ENCODE peak calls at places on chromosome 22, in ten cellular contexts. Y is IMR-90, K is psoas muscle, V is gastrocnemius medialis, C is spleen, G is neural crest cell, S is esophagus squamous epithelium, M is mammary epithelial cell, T is Peyer's patch, X is GM23338. P is an unnamed sample.

GRCh38 chr22:45496451-45496941 is 6.2 kb upstream of the FBLN1 start:
- DNase-seq in Y (no peak), K (no peak), V (no peak), C (no peak), G (no peak), S (no peak), M (no peak), T (no peak), X (no peak), P (peak)

GRCh38 chr22:27648074-27648473 is 153.5 kb downstream of the MN1 start:
- DNase-seq in Y (no peak), K (no peak), V (no peak), C (no peak), G (no peak), S (no peak), M (no peak), T (no peak), X (no peak), P (no peak)

GRCh38 chr22:27399161-27399560 is 402.4 kb downstream of the MN1 start:
- DNase-seq in Y (no peak), K (no peak), V (no peak), C (peak), G (no peak), S (no peak), M (no peak), T (no peak), X (no peak), P (no peak)

GRCh38 chr22:46803031-46803880 is 40.8 kb downstream of the TBC1D22A start:
- DNase-seq in Y (no peak), K (peak), V (no peak), C (peak), G (peak), S (no peak), M (peak), T (peak), X (peak), P (no peak)

GRCh38 chr22:39185601-39186012 is 33.1 kb upstream of the CBX7 start:
- DNase-seq in Y (peak), K (peak), V (no peak), C (peak), G (peak), S (no peak), M (peak), T (no peak), X (no peak), P (peak)

GRCh38 chr22:37566903-37567798 is 6.9 kb downstream of the CDC42EP1 start:
- DNase-seq in Y (peak), K (peak), V (peak), C (peak), G (peak), S (no peak), M (peak), T (peak), X (peak), P (peak)

GRCh38 chr22:26479792-26480610 is 3.6 kb downstream of the HPS4 start:
- DNase-seq in Y (no peak), K (no peak), V (no peak), C (no peak), G (no peak), S (no peak), M (no peak), T (no peak), X (no peak), P (peak)

GRCh38 chr22:32331918-32332725 is 25.5 kb upstream of the RFPL3 start:
- DNase-seq in Y (no peak), K (no peak), V (no peak), C (peak), G (no peak), S (no peak), M (no peak), T (no peak), X (no peak), P (no peak)

GRCh38 chr22:24831678-24832077 is 25.7 kb downstream of the SGSM1 start:
- DNase-seq in Y (no peak), K (no peak), V (no peak), C (no peak), G (no peak), S (no peak), M (no peak), T (no peak), X (no peak), P (peak)

GRCh38 chr22:27752771-27753170 is 48.8 kb downstream of the MN1 start:
- DNase-seq in Y (no peak), K (peak), V (no peak), C (peak), G (no peak), S (no peak), M (peak), T (no peak), X (no peak), P (peak)

GRCh38 chr22:30235687-30236170 is 10.8 kb downstream of the LIF start:
- DNase-seq in Y (peak), K (no peak), V (no peak), C (no peak), G (no peak), S (no peak), M (peak), T (no peak), X (peak), P (no peak)

GRCh38 chr22:33659423-33659822 is 260.9 kb downstream of the LARGE1 start:
- DNase-seq in Y (no peak), K (no peak), V (peak), C (no peak), G (no peak), S (no peak), M (no peak), T (no peak), X (no peak), P (peak)

GRCh38 chr22:36852056-36852973 is 8.5 kb upstream of the NCF4 start:
- DNase-seq in Y (no peak), K (no peak), V (no peak), C (no peak), G (no peak), S (no peak), M (no peak), T (no peak), X (no peak), P (no peak)

GRCh38 chr22:47610766-47611165 is 848.3 kb downstream of the TBC1D22A start:
- DNase-seq in Y (no peak), K (peak), V (no peak), C (peak), G (no peak), S (no peak), M (no peak), T (no peak), X (no peak), P (no peak)

GRCh38 chr22:45758603-45759002 is 87.0 kb downstream of the ATXN10 start:
- DNase-seq in Y (no peak), K (no peak), V (no peak), C (no peak), G (no peak), S (no peak), M (no peak), T (no peak), X (no peak), P (no peak)

GRCh38 chr22:27473533-27473932 is 328.0 kb downstream of the MN1 start:
- DNase-seq in Y (no peak), K (no peak), V (no peak), C (no peak), G (no peak), S (no peak), M (peak), T (no peak), X (no peak), P (no peak)

GRCh38 chr22:47420211-47420610 is 657.8 kb downstream of the TBC1D22A start:
- DNase-seq in Y (no peak), K (no peak), V (no peak), C (no peak), G (no peak), S (no peak), M (no peak), T (no peak), X (no peak), P (no peak)

GRCh38 chr22:42830161-42830560 is 26.9 kb downstream of the ARFGAP3 start:
- DNase-seq in Y (no peak), K (no peak), V (no peak), C (no peak), G (no peak), S (no peak), M (no peak), T (no peak), X (no peak), P (no peak)

GRCh38 chr22:28074526-28074925 is 155.5 kb upstream of the PITPNB start:
- DNase-seq in Y (no peak), K (no peak), V (no peak), C (no peak), G (no peak), S (no peak), M (no peak), T (no peak), X (no peak), P (no peak)

GRCh38 chr22:42856179-42856864 is 751 bp downstream of the ARFGAP3 start:
- DNase-seq in Y (peak), K (peak), V (no peak), C (peak), G (no peak), S (no peak), M (no peak), T (peak), X (peak), P (peak)

GRCh38 chr22:43094085-43094484 is 4.9 kb upstream of the TTLL1 start:
- DNase-seq in Y (peak), K (no peak), V (no peak), C (no peak), G (no peak), S (no peak), M (peak), T (no peak), X (no peak), P (no peak)

GRCh38 chr22:31983911-31984661 is 39.8 kb downstream of the YWHAH start:
- DNase-seq in Y (no peak), K (no peak), V (no peak), C (no peak), G (no peak), S (no peak), M (no peak), T (no peak), X (no peak), P (no peak)

GRCh38 chr22:39493759-39494158 is 8.3 kb upstream of the MIEF1 start:
- DNase-seq in Y (peak), K (no peak), V (no peak), C (no peak), G (no peak), S (no peak), M (peak), T (no peak), X (no peak), P (no peak)

GRCh38 chr22:46609724-46610161 is 10.4 kb upstream of the GRAMD4 start:
- DNase-seq in Y (no peak), K (no peak), V (no peak), C (peak), G (no peak), S (no peak), M (no peak), T (no peak), X (no peak), P (no peak)

GRCh38 chr22:46335201-46336118 is at the start of gene TRMU:
- DNase-seq in Y (peak), K (peak), V (peak), C (peak), G (peak), S (no peak), M (peak), T (peak), X (peak), P (peak)

GRCh38 chr22:38724926-38725571 is 19.3 kb downstream of the GTPBP1 start:
- DNase-seq in Y (peak), K (peak), V (no peak), C (peak), G (no peak), S (no peak), M (peak), T (no peak), X (peak), P (peak)

GRCh38 chr22:45490836-45491235 is 11.8 kb upstream of the FBLN1 start:
- DNase-seq in Y (no peak), K (no peak), V (no peak), C (peak), G (no peak), S (no peak), M (no peak), T (no peak), X (no peak), P (no peak)

GRCh38 chr22:42174062-42174461 is 43.5 kb upstream of the CYP2D6 start:
- DNase-seq in Y (peak), K (no peak), V (no peak), C (no peak), G (no peak), S (no peak), M (no peak), T (no peak), X (no peak), P (no peak)

GRCh38 chr22:47901911-47902310 is 1139.5 kb downstream of the TBC1D22A start:
- DNase-seq in Y (no peak), K (no peak), V (no peak), C (no peak), G (no peak), S (no peak), M (no peak), T (no peak), X (no peak), P (no peak)

GRCh38 chr22:46749682-46750529 is 11.9 kb upstream of the CERK start:
- DNase-seq in Y (no peak), K (no peak), V (no peak), C (no peak), G (no peak), S (no peak), M (no peak), T (no peak), X (no peak), P (no peak)

GRCh38 chr22:33328789-33329296 is 270.7 kb upstream of the SYN3 start:
- DNase-seq in Y (peak), K (no peak), V (no peak), C (no peak), G (no peak), S (no peak), M (peak), T (no peak), X (peak), P (no peak)

DNA sequence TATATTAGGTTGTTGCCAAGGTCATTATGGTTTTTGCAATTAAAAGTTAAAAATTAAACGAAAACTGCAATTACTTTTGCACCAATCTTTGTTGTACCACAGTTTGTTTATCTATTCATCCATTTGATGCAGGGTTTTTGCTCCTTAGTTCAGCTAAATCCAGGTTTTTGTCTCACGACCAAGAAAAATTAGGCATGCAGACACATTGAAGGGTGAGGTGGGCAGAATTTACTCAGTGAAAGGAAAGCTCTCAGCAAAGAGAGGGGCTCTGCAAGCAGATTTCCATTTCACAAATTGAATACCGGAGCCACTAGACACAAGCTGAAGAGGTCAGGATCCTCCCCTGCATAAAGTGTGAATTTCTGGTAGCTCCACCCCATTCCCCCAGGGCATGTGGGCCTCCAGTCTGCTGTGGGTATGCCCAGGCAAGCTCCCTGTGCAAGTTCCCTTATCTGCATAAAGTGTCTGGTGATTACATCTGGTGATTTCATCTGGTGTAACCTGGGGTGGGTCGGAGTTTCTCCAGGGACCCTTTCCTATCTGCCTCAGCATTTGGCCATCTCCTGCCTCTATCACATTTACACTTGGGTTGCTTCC is 33.3 kb downstream of the APOL6 start:
- DNase-seq in Y (no peak), K (no peak), V (no peak), C (no peak), G (no peak), S (no peak), M (no peak), T (no peak), X (no peak), P (no peak)
- TF ChIP-seq CTCF in Y (no peak), K (no peak), V (no peak), C (no peak), G (no peak), S (no peak), M (no peak), T (no peak), X (no peak), P (no peak)

DNA sequence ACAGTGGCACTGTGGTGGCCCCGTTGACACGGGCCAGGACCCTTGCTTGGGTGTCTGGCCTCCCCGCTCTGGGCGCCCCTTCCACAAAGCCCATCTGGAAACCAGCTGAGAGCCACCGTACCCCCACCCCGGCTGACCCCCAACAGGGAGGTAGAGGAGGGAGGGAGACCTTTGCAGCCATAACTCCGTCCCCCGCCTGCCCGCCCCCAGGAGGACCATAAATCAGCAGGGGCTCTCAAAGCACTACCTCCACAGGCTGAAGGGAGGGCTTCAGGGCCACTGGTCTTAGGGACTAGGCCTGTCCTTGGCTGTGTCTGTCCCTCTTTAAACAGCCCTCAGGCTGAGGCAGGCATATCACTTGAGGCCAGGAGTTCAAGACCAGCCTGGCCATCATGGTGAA is 8.4 kb downstream of the GP1BB start:
- DNase-seq in Y (no peak), K (no peak), V (no peak), C (no peak), G (no peak), S (no peak), M (no peak), T (no peak), X (no peak), P (no peak)
- TF ChIP-seq CTCF in Y (no peak), K (no peak), V (no peak), C (no peak), G (no peak), S (no peak), M (no peak), T (no peak), X (no peak), P (no peak)

GRCh38 chr22:49909476-49910205 is 8.6 kb downstream of the ALG12 start:
- DNase-seq in Y (no peak), K (peak), V (no peak), C (no peak), G (no peak), S (no peak), M (no peak), T (no peak), X (no peak), P (no peak)

GRCh38 chr22:49905465-49905864 is 12.8 kb downstream of the ALG12 start:
- DNase-seq in Y (no peak), K (peak), V (no peak), C (peak), G (no peak), S (no peak), M (no peak), T (no peak), X (no peak), P (no peak)

GRCh38 chr22:49906799-49907290 is 11.4 kb downstream of the ALG12 start:
- DNase-seq in Y (no peak), K (peak), V (no peak), C (no peak), G (no peak), S (no peak), M (no peak), T (no peak), X (no peak), P (no peak)

GRCh38 chr22:49906071-49906798 is 12.0 kb downstream of the ALG12 start:
- DNase-seq in Y (no peak), K (peak), V (no peak), C (no peak), G (no peak), S (no peak), M (no peak), T (no peak), X (no peak), P (no peak)

GRCh38 chr22:49907807-49908206 is 10.4 kb downstream of the ALG12 start:
- DNase-seq in Y (no peak), K (peak), V (no peak), C (no peak), G (no peak), S (no peak), M (no peak), T (no peak), X (no peak), P (no peak)
- TF ChIP-seq CTCF in Y (no peak), K (no peak), V (no peak), C (no peak), G (no peak), S (no peak), M (no peak), T (no peak), X (no peak), P (no peak)

GRCh38 chr22:40679964-40680818 is 907 bp downstream of the MCHR1 start:
- DNase-seq in Y (peak), K (no peak), V (no peak), C (no peak), G (no peak), S (no peak), M (no peak), T (no peak), X (peak), P (no peak)
- TF ChIP-seq CTCF in Y (no peak), K (no peak), V (no peak), C (no peak), G (no peak), S (no peak), M (no peak), T (no peak), X (peak), P (no peak)

GRCh38 chr22:22976033-22976922 is 88.7 kb downstream of the IGLL5 start:
- DNase-seq in Y (no peak), K (no peak), V (no peak), C (no peak), G (no peak), S (no peak), M (no peak), T (no peak), X (no peak), P (no peak)
- TF ChIP-seq CTCF in Y (no peak), K (no peak), V (no peak), C (no peak), G (no peak), S (no peak), M (no peak), T (no peak), X (peak), P (no peak)

GRCh38 chr22:34971456-34971855 is 94.5 kb upstream of the ISX start:
- DNase-seq in Y (no peak), K (no peak), V (no peak), C (no peak), G (no peak), S (no peak), M (no peak), T (no peak), X (no peak), P (no peak)

GRCh38 chr22:34972498-34972897 is 93.5 kb upstream of the ISX start:
- DNase-seq in Y (no peak), K (no peak), V (no peak), C (no peak), G (no peak), S (no peak), M (no peak), T (no peak), X (peak), P (no peak)

DNA sequence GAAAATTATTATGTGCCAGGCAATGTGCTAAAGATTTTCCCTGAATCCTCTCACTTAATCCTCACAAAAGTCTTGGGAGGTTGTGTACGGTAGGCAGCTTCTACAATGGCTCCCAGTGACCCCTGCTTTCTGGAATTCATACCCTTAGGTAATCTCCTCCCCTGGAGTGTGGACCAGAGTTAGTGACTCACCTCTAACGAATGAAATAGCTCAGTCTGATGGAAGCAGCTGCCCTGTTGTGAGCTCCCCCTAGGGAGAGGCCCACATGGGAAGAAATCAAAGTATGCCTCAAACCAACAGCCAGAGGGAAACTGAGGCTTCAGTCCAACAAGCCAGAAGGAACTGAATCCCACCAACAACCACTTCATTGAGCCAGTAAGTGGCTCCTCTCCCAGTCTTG is 99.0 kb upstream of the ISX start:
- DNase-seq in Y (no peak), K (no peak), V (no peak), C (no peak), G (no peak), S (no peak), M (peak), T (no peak), X (no peak), P (no peak)
- TF ChIP-seq CTCF in Y (no peak), K (no peak), V (no peak), C (no peak), G (no peak), S (no peak), M (no peak), T (no peak), X (peak), P (no peak)

GRCh38 chr22:21867528-21868266 is at the start of gene MAPK1:
- DNase-seq in Y (peak), K (peak), V (peak), C (peak), G (peak), S (peak), M (peak), T (peak), X (peak), P (peak)
- TF ChIP-seq CTCF in Y (peak), K (peak), V (peak), C (peak), G (peak), S (peak), M (no peak), T (no peak), X (peak), P (peak)

DNA sequence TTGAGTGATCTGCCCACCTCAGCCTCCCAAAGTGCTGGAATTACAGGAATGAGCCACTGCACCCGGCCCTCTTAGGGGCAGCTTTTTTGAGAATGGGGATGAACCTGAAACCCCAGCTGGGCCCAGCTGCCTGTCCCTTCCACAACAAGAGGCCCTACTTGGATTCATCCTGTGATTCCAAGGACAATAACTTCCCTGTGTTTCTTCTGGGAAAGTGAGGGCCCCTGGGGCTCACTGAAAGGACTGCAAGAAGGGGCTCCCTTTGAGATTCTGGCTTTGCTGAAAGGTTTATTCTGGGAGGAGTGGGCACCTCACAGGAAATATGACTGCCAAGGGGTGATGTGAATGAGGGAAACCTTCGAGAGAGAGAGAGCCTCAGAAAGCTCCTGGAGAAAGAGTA is 12.3 kb upstream of the GNAZ start:
- DNase-seq in Y (no peak), K (no peak), V (no peak), C (no peak), G (no peak), S (no peak), M (no peak), T (peak), X (peak), P (no peak)
- TF ChIP-seq CTCF in Y (no peak), K (no peak), V (no peak), C (no peak), G (no peak), S (no peak), M (no peak), T (no peak), X (no peak), P (no peak)

P was measured in tibial artery.